ENCODE peak calls at places on chromosomes 12 and 14, in ten cellular contexts. I is A549, J is ovary, Y is tibial nerve, M is SK-N-SH, Q is upper lobe of left lung, D is esophagus muscularis mucosa, H is stomach, R is suprapubic skin, C is H1. G is an unnamed sample.

GRCh38 chr14:34498684-34499412 is 36.8 kb upstream of the SPTSSA start:
- DNase-seq in R (no peak), Q (no peak), J (no peak), H (peak), M (peak), I (peak), C (no peak), D (no peak), Y (no peak), G (peak)

GRCh38 chr12:118126119-118126757 is 9.7 kb upstream of the PEBP1 start:
- DNase-seq in Q (peak), H (peak), I (no peak), M (no peak), Y (no peak), R (no peak), C (no peak), D (no peak), J (peak), G (peak)

GRCh38 chr12:52179396-52179973 is 12.3 kb downstream of the KRT80 start:
- DNase-seq in C (no peak), Q (no peak), H (no peak), D (no peak), I (no peak), M (no peak), R (no peak), J (no peak), Y (no peak), G (no peak)

GRCh38 chr12:50074936-50075807 is 10.0 kb upstream of the SMARCD1 start:
- DNase-seq in Q (no peak), Y (peak), I (peak), D (peak), R (peak), H (peak), M (peak), C (no peak), J (peak), G (peak)

GRCh38 chr14:95559203-95559602 is 24.4 kb downstream of the GLRX5 start:
- DNase-seq in M (no peak), Q (no peak), I (no peak), H (no peak), D (no peak), Y (no peak), R (peak), J (no peak), C (no peak), G (no peak)

GRCh38 chr12:11820476-11820875 is 171.0 kb downstream of the ETV6 start:
- DNase-seq in D (no peak), Y (no peak), J (no peak), I (no peak), R (no peak), M (no peak), Q (no peak), H (no peak), C (no peak), G (no peak)

GRCh38 chr14:89690139-89690538 is 264.4 kb downstream of the EFCAB11 start:
- DNase-seq in I (no peak), C (no peak), R (no peak), J (no peak), H (no peak), M (no peak), D (no peak), Q (no peak), Y (no peak), G (no peak)

GRCh38 chr12:52380271-52380694 is 5.2 kb downstream of the KRT84 start:
- DNase-seq in Q (peak), J (no peak), I (peak), H (peak), R (no peak), Y (no peak), M (peak), D (no peak), C (no peak), G (peak)

GRCh38 chr12:71865166-71865713 is 25.7 kb downstream of the TBC1D15 start:
- DNase-seq in C (no peak), M (no peak), Y (no peak), D (no peak), J (no peak), R (no peak), H (no peak), I (peak), Q (no peak), G (no peak)

GRCh38 chr12:6199531-6200265 is 502 bp upstream of the CD9 start:
- DNase-seq in C (no peak), J (peak), Q (no peak), R (no peak), D (no peak), M (no peak), H (no peak), I (peak), Y (no peak), G (peak)

GRCh38 chr12:67766370-67766769 is 117.8 kb downstream of the DYRK2 start:
- DNase-seq in M (no peak), J (no peak), R (no peak), D (no peak), Y (no peak), Q (no peak), H (no peak), C (no peak), I (peak), G (no peak)

GRCh38 chr14:31124197-31124596 is 83.4 kb downstream of the HECTD1 start:
- DNase-seq in M (no peak), Y (no peak), D (no peak), I (no peak), C (no peak), Q (no peak), J (no peak), H (no peak), R (no peak), G (no peak)

GRCh38 chr12:85809500-85809899 is 26.7 kb downstream of the RASSF9 start:
- DNase-seq in H (no peak), R (no peak), J (no peak), Q (no peak), D (no peak), C (no peak), Y (no peak), I (no peak), M (no peak), G (no peak)

GRCh38 chr14:92863281-92863680 is 59.7 kb upstream of the CHGA start:
- DNase-seq in Y (no peak), J (no peak), H (no peak), I (no peak), R (no peak), M (no peak), C (no peak), D (no peak), Q (no peak), G (no peak)

GRCh38 chr12:4268549-4269181 is 4.9 kb upstream of the CCND2 start:
- DNase-seq in D (no peak), Q (no peak), Y (no peak), I (no peak), H (no peak), R (no peak), J (no peak), C (no peak), M (no peak), G (no peak)

GRCh38 chr14:101669629-101670028 is 91.9 kb upstream of the PPP2R5C start:
- DNase-seq in J (no peak), Q (no peak), C (no peak), H (no peak), D (no peak), I (no peak), R (no peak), M (no peak), Y (no peak), G (no peak)

GRCh38 chr14:96249016-96249415 is 7.0 kb upstream of the BDKRB1 start:
- DNase-seq in M (no peak), D (no peak), I (peak), R (no peak), H (no peak), Q (no peak), C (no peak), Y (no peak), J (no peak), G (no peak)

GRCh38 chr12:54126696-54127537 is 61.9 kb downstream of the SMUG1 start:
- DNase-seq in M (peak), R (peak), Q (peak), I (no peak), H (peak), Y (peak), D (no peak), C (no peak), J (peak), G (peak)

GRCh38 chr12:120235369-120236123 is 30.0 kb downstream of the PXN start:
- DNase-seq in Y (no peak), I (peak), C (no peak), R (no peak), J (no peak), M (no peak), Q (no peak), D (no peak), H (no peak), G (no peak)

GRCh38 chr12:82475211-82475610 is 116.9 kb downstream of the METTL25 start:
- DNase-seq in Q (no peak), D (no peak), C (no peak), R (no peak), J (no peak), M (no peak), Y (no peak), H (no peak), I (no peak), G (no peak)

GRCh38 chr14:36068777-36069534 is 107.6 kb downstream of the PTCSC3 start:
- DNase-seq in R (no peak), I (peak), D (no peak), J (no peak), Y (no peak), H (no peak), M (no peak), Q (peak), C (no peak), G (no peak)

GRCh38 chr12:111430418-111431353 is 25.0 kb downstream of the SH2B3 start:
- DNase-seq in R (no peak), H (no peak), Y (no peak), D (no peak), Q (peak), C (no peak), M (no peak), I (no peak), J (no peak), G (no peak)

GRCh38 chr14:30402846-30403245 is 156.1 kb upstream of the G2E3 start:
- DNase-seq in H (no peak), R (no peak), J (no peak), D (no peak), M (no peak), C (no peak), Q (no peak), I (no peak), Y (no peak), G (no peak)

GRCh38 chr14:101184104-101184455 is 280.6 kb upstream of the RTL1 start:
- DNase-seq in D (peak), Y (no peak), M (peak), Q (no peak), H (peak), J (peak), R (no peak), C (no peak), I (no peak), G (no peak)

GRCh38 chr12:71840226-71840847 is 778 bp downstream of the TBC1D15 start:
- DNase-seq in C (no peak), Y (no peak), J (no peak), H (no peak), D (no peak), M (peak), R (no peak), I (peak), Q (no peak), G (no peak)

GRCh38 chr12:59134750-59135149 is 214.4 kb upstream of the LRIG3 start:
- DNase-seq in H (no peak), M (no peak), D (no peak), I (no peak), C (no peak), R (no peak), Q (no peak), J (no peak), Y (no peak), G (no peak)

GRCh38 chr12:65922077-65922476 is 97.8 kb downstream of the HMGA2 start:
- DNase-seq in Q (no peak), D (no peak), M (no peak), Y (no peak), C (no peak), R (no peak), J (no peak), I (no peak), H (no peak), G (no peak)

GRCh38 chr12:128724468-128725046 is 99.2 kb downstream of the SLC15A4 start:
- DNase-seq in M (no peak), R (no peak), Y (no peak), Q (no peak), D (no peak), H (no peak), C (no peak), J (no peak), I (no peak), G (no peak)

GRCh38 chr12:126768517-126768916 is 1498.5 kb upstream of the TMEM132C start:
- DNase-seq in I (no peak), Y (no peak), H (no peak), J (no peak), Q (no peak), D (peak), M (no peak), C (no peak), R (no peak), G (no peak)

GRCh38 chr12:108949976-108950375 is 70.1 kb downstream of the DAO start:
- DNase-seq in J (no peak), I (no peak), Y (no peak), Q (no peak), D (no peak), H (no peak), C (no peak), R (no peak), M (no peak), G (no peak)
- TF ChIP-seq EP300 in J (no peak), I (no peak), Y (no peak), Q (no peak), D (no peak), H (no peak), C (no peak), R (no peak), M (no peak), G (no peak)

GRCh38 chr12:131085816-131086591 is 132.3 kb downstream of the ADGRD1 start:
- DNase-seq in R (no peak), I (no peak), J (no peak), H (peak), C (no peak), D (no peak), Y (peak), M (no peak), Q (no peak), G (no peak)
- TF ChIP-seq EP300 in R (no peak), I (no peak), J (no peak), H (no peak), C (no peak), D (no peak), Y (no peak), M (no peak), Q (no peak), G (no peak)

DNA sequence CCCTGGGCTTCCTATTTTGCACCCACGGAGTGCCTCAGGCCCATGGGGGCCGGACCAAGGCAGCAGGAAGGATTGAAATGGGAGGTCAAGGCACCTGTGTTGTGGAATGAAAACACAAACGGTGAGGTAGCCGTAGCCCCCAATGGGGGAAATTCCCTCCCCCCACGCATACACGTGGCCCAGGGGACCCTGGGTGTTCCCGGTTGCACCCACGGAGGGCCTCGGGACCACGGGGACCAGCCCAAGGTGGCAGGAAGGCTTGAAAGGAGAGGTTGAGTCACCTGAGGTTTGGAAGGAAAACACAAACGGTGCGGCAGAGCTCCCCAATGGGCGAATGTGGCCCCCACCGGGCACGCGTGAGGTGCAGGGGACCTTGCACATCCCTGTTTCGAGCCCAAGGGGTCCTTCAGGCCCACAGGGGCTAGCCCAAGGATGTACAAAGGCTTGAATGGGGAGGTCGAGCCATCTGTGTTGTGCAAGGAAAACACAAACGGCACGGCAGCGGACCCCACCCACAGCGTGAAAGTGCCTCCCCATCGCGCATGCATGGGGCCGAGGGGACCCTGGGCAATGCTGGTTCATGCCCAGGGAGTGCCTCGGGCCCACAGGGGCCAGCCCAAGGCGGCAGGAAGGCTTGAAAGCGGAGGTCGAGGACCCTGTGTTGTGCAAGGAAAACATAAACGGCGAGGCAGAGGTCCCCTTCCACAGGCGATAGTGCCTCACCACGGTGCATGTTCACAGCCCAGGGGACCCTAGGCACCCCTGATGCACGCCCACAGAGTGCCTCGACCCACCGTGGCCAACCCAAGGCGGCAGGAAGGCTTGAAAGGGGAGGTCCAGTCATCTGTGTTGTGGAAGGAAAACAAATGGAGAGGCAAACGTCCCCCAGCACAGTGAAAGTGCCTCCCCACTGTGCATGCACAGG is 376.7 kb downstream of the ALG10 start:
- DNase-seq in C (no peak), J (peak), Y (peak), I (no peak), R (peak), Q (peak), M (peak), H (peak), D (peak), G (peak)
- TF ChIP-seq EP300 in C (no peak), J (no peak), Y (no peak), I (no peak), R (no peak), Q (no peak), M (no peak), H (no peak), D (no peak), G (no peak)

GRCh38 chr12:1314523-1314922 is 279.9 kb downstream of the FBXL14 start:
- DNase-seq in D (no peak), I (no peak), Q (no peak), H (no peak), R (no peak), C (no peak), M (no peak), J (no peak), Y (no peak), G (no peak)
- TF ChIP-seq EP300 in D (no peak), I (no peak), Q (no peak), H (no peak), R (no peak), C (no peak), M (no peak), J (no peak), Y (no peak), G (no peak)

G was measured in transverse colon.